ENCODE peak calls at places on chromosomes 4 and X, in four cellular contexts. N is progenitor cell of endocrine pancreas, G is right lobe of liver, M is lung. F is an unnamed sample.

GRCh38 chr4:183403486-183403885 is 41.0 kb upstream of the CDKN2AIP start:
- DNase-seq in M (no peak), G (no peak), N (no peak), F (no peak)

GRCh38 chrX:78493180-78493579 is 165.8 kb upstream of the CYSLTR1 start:
- DNase-seq in N (no peak), G (no peak), M (no peak), F (no peak)

GRCh38 chr4:126678608-126679007 is 954.1 kb upstream of the INTU start:
- DNase-seq in G (no peak), M (no peak), N (no peak), F (no peak)

GRCh38 chr4:80471701-80472100 is 136.2 kb downstream of the CFAP299 start:
- DNase-seq in N (peak; percentile 22), M (peak; percentile 45), G (peak; percentile 65), F (no peak)

GRCh38 chr4:101306764-101307615 is 40.3 kb downstream of the PPP3CA start:
- DNase-seq in N (no peak), G (no peak), M (no peak), F (no peak)

GRCh38 chrX:12447448-12448154 is 309.3 kb downstream of the FRMPD4 start:
- DNase-seq in M (no peak), G (no peak), N (no peak), F (no peak)

GRCh38 chr4:81495308-81495707 is 23.6 kb upstream of the RASGEF1B start:
- DNase-seq in N (no peak), M (no peak), G (no peak), F (no peak)

GRCh38 chr4:5955201-5955821 is 62.4 kb upstream of the CRMP1 start:
- DNase-seq in G (no peak), M (no peak), N (no peak), F (no peak)

GRCh38 chr4:145843148-145843547 is 95.5 kb downstream of the ZNF827 start:
- DNase-seq in M (no peak), N (no peak), G (no peak), F (no peak)

GRCh38 chrX:49040376-49040955 is 2.7 kb downstream of the TFE3 start:
- DNase-seq in M (no peak), G (no peak), N (no peak), F (no peak)

GRCh38 chrX:97050413-97050812 is 166.7 kb downstream of the RPA4 start:
- DNase-seq in G (no peak), M (no peak), N (no peak), F (no peak)

GRCh38 chrX:128927363-128927762 is 595.9 kb downstream of the SMARCA1 start:
- DNase-seq in G (no peak), M (no peak), N (no peak), F (no peak)

GRCh38 chrX:130793966-130794365 is 109.0 kb downstream of the ENOX2 start:
- DNase-seq in N (no peak), M (no peak), G (no peak), F (no peak)

GRCh38 chr4:3235030-3235345 is 14.0 kb upstream of the MSANTD1 start:
- DNase-seq in N (no peak), G (peak; percentile 51), M (no peak), F (no peak)

GRCh38 chr4:177242651-177243296 is 66.9 kb upstream of the NEIL3 start:
- DNase-seq in N (no peak), M (no peak), G (no peak), F (no peak)

GRCh38 chr4:72451349-72451748 is 117.7 kb downstream of the ADAMTS3 start:
- DNase-seq in M (no peak), G (no peak), N (no peak), F (no peak)

GRCh38 chr4:2714071-2714770 is 41.9 kb downstream of the TNIP2 start:
- DNase-seq in M (peak; percentile 49), N (no peak), G (no peak), F (no peak)

GRCh38 chr4:137378393-137379290 is 153.7 kb downstream of the PCDH18 start:
- DNase-seq in M (no peak), G (no peak), N (no peak), F (no peak)

GRCh38 chr4:89245459-89245858 is 62.1 kb downstream of the GPRIN3 start:
- DNase-seq in G (no peak), M (no peak), N (no peak), F (no peak)

GRCh38 chrX:126819429-126819828 is at the start of gene PRR32:
- DNase-seq in M (no peak), N (no peak), G (no peak), F (no peak)

GRCh38 chr4:72993876-72994275 is 75.6 kb downstream of the COX18 start:
- DNase-seq in M (no peak), G (no peak), N (no peak), F (no peak)

GRCh38 chr4:153594208-153594607 is 89.9 kb upstream of the TLR2 start:
- DNase-seq in M (no peak), G (no peak), N (no peak), F (no peak)

GRCh38 chr4:37891221-37892159 is 606 bp downstream of the TBC1D1 start:
- DNase-seq in G (peak; percentile 64), N (no peak), M (no peak), F (peak; percentile 11)

DNA sequence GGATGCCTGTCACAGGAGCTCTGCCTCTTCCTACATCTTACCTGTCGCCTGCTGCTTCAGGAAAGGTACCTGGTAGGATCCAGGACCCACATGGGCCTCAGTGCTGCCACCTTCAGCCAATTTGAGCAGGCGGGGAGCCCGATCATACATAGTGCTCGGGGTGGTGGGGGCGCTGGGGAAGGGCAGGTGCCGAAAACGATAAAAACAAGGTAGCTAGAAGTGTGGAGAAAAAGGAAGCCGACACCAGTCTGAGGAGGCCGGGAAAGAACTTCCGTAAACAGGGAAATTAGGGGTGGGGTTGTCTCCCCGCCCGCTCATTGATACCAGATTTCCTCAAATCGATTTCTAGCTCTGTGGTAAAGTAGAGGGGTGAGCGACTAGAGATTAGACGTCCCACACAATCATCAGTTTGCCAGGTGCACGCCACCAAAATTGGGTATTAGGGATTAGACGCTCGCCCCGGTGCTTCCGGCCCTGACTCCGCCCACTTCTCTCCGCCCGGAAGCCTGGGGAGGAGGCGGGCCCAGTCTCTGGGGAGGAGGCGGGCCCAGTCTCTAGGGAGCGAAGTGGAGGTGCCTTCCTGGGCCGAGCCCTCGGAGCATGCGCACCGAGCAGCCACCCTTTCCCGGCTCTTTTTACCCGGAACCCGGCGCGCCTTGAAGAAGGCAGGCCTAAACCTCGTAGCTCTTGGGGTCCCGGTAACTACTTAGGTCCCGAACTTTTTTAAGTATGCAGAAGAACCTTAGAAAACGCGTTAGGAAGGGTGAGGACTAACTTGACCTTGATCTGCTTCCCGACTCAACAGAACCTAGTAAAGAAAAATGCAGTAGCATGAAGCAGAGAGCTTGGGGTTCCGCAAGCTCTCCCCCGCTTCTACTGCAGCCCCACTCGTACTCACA is at the start of gene STPG2:
- DNase-seq in N (peak; percentile 86), G (peak; percentile 98), M (peak; percentile 94), F (peak; percentile 87)
- TF ChIP-seq CTCF in N (peak; percentile 68), G (peak; percentile 43), M (peak; percentile 8), F (peak; percentile 51)

GRCh38 chr4:10160280-10160856 is 43.8 kb upstream of the WDR1 start:
- DNase-seq in M (no peak), N (no peak), G (no peak), F (peak; percentile 22)
- TF ChIP-seq CTCF in M (no peak), N (peak; percentile 46), G (peak; percentile 35), F (no peak)

GRCh38 chr4:8427262-8427661 is 13.3 kb downstream of the ACOX3 start:
- DNase-seq in G (no peak), N (no peak), M (no peak), F (no peak)

GRCh38 chr4:8431553-8431952 is 9.0 kb downstream of the ACOX3 start:
- DNase-seq in M (no peak), G (no peak), N (no peak), F (no peak)

GRCh38 chr4:8427761-8428287 is 12.7 kb downstream of the ACOX3 start:
- DNase-seq in G (no peak), N (no peak), M (peak; percentile 34), F (no peak)

GRCh38 chr4:8433181-8433580 is 7.3 kb downstream of the ACOX3 start:
- DNase-seq in G (no peak), N (no peak), M (no peak), F (no peak)

GRCh38 chr4:8428288-8429097 is 12.0 kb downstream of the ACOX3 start:
- DNase-seq in M (peak; percentile 90), G (peak; percentile 92), N (peak; percentile 95), F (peak; percentile 97)
- TF ChIP-seq CTCF in M (no peak), G (no peak), N (peak; percentile 60), F (peak; percentile 53)

GRCh38 chrX:141180851-141181250 is 3.9 kb upstream of the LDOC1 start:
- DNase-seq in G (no peak), N (no peak), M (no peak), F (no peak)

GRCh38 chrX:141175786-141176185 is 1.1 kb downstream of the LDOC1 start:
- DNase-seq in M (no peak), N (no peak), G (no peak), F (no peak)

GRCh38 chrX:141176586-141177451 is at the start of gene LDOC1:
- DNase-seq in M (peak; percentile 69), N (peak; percentile 67), G (peak; percentile 64), F (peak; percentile 82)
- TF ChIP-seq CTCF in M (no peak), N (no peak), G (no peak), F (no peak)

GRCh38 chr4:87839309-87839946 is 6.7 kb downstream of the MEPE start:
- DNase-seq in M (no peak), G (no peak), N (no peak), F (no peak)
- TF ChIP-seq CTCF in M (peak; percentile 12), G (peak; percentile 64), N (peak; percentile 78), F (peak; percentile 81)

F was measured in endothelial cell.